ENCODE peak calls at places on chromosome 12, in ten cellular contexts. One of them, this sample, is unnamed.

GRCh38 chr12:112162261-112162790 is 37.0 kb downstream of the TRAFD1 start:
- DNase-seq in H54: no peak
- DNase-seq in T-helper 17 cell: no peak
- DNase-seq in Ammon's horn: no peak
- DNase-seq in NAMALWA: no peak
- DNase-seq in prostate gland: no peak
- DNase-seq in NCI-H1092: no peak
- DNase-seq in RPMI7951: no peak
- DNase-seq in Panc1: no peak
- DNase-seq in fibroblast of mammary gland: no peak
- DNase-seq in this sample: no peak

GRCh38 chr12:88946377-88946997 is 366.2 kb upstream of the KITLG start:
- DNase-seq in H54: no peak
- DNase-seq in T-helper 17 cell: no peak
- DNase-seq in Ammon's horn: no peak
- DNase-seq in NAMALWA: peak
- DNase-seq in prostate gland: no peak
- DNase-seq in NCI-H1092: no peak
- DNase-seq in RPMI7951: peak
- DNase-seq in Panc1: no peak
- DNase-seq in fibroblast of mammary gland: peak
- DNase-seq in this sample: peak

GRCh38 chr12:79420146-79420618 is 270.6 kb downstream of the PAWR start:
- DNase-seq in H54: no peak
- DNase-seq in T-helper 17 cell: no peak
- DNase-seq in Ammon's horn: no peak
- DNase-seq in NAMALWA: peak
- DNase-seq in prostate gland: peak
- DNase-seq in NCI-H1092: no peak
- DNase-seq in RPMI7951: peak
- DNase-seq in Panc1: peak
- DNase-seq in fibroblast of mammary gland: peak
- DNase-seq in this sample: peak

GRCh38 chr12:47725893-47726292 is 603 bp upstream of the ENDOU start:
- DNase-seq in H54: no peak
- DNase-seq in T-helper 17 cell: no peak
- DNase-seq in Ammon's horn: no peak
- DNase-seq in NAMALWA: peak
- DNase-seq in prostate gland: no peak
- DNase-seq in NCI-H1092: no peak
- DNase-seq in RPMI7951: peak
- DNase-seq in Panc1: no peak
- DNase-seq in fibroblast of mammary gland: peak
- DNase-seq in this sample: peak

GRCh38 chr12:104567832-104568490 is 111.2 kb downstream of the CHST11 start:
- DNase-seq in H54: no peak
- DNase-seq in T-helper 17 cell: no peak
- DNase-seq in Ammon's horn: peak
- DNase-seq in NAMALWA: no peak
- DNase-seq in prostate gland: no peak
- DNase-seq in NCI-H1092: no peak
- DNase-seq in RPMI7951: no peak
- DNase-seq in Panc1: no peak
- DNase-seq in fibroblast of mammary gland: no peak
- DNase-seq in this sample: no peak

GRCh38 chr12:118371354-118372282 is 1.1 kb downstream of the TAOK3 start:
- DNase-seq in H54: no peak
- DNase-seq in T-helper 17 cell: peak
- DNase-seq in Ammon's horn: no peak
- DNase-seq in NAMALWA: no peak
- DNase-seq in prostate gland: peak
- DNase-seq in NCI-H1092: no peak
- DNase-seq in RPMI7951: peak
- DNase-seq in Panc1: no peak
- DNase-seq in fibroblast of mammary gland: no peak
- DNase-seq in this sample: peak

GRCh38 chr12:79547735-79548347 is 142.9 kb downstream of the PAWR start:
- DNase-seq in H54: peak
- DNase-seq in T-helper 17 cell: no peak
- DNase-seq in Ammon's horn: peak
- DNase-seq in NAMALWA: peak
- DNase-seq in prostate gland: peak
- DNase-seq in NCI-H1092: no peak
- DNase-seq in RPMI7951: peak
- DNase-seq in Panc1: peak
- DNase-seq in fibroblast of mammary gland: peak
- DNase-seq in this sample: peak

GRCh38 chr12:113069149-113069548 is 12.6 kb downstream of the DTX1 start:
- DNase-seq in H54: no peak
- DNase-seq in T-helper 17 cell: no peak
- DNase-seq in Ammon's horn: no peak
- DNase-seq in NAMALWA: no peak
- DNase-seq in prostate gland: no peak
- DNase-seq in NCI-H1092: no peak
- DNase-seq in RPMI7951: no peak
- DNase-seq in Panc1: no peak
- DNase-seq in fibroblast of mammary gland: no peak
- DNase-seq in this sample: no peak

GRCh38 chr12:116492703-116493324 is 66.4 kb upstream of the MAP1LC3B2 start:
- DNase-seq in H54: peak
- DNase-seq in T-helper 17 cell: no peak
- DNase-seq in Ammon's horn: no peak
- DNase-seq in NAMALWA: no peak
- DNase-seq in prostate gland: no peak
- DNase-seq in NCI-H1092: no peak
- DNase-seq in RPMI7951: peak
- DNase-seq in Panc1: peak
- DNase-seq in fibroblast of mammary gland: peak
- DNase-seq in this sample: peak

GRCh38 chr12:58253663-58254062 is 312.3 kb downstream of the ATP23 start:
- DNase-seq in H54: no peak
- DNase-seq in T-helper 17 cell: no peak
- DNase-seq in Ammon's horn: no peak
- DNase-seq in NAMALWA: no peak
- DNase-seq in prostate gland: no peak
- DNase-seq in NCI-H1092: no peak
- DNase-seq in RPMI7951: peak
- DNase-seq in Panc1: no peak
- DNase-seq in fibroblast of mammary gland: no peak
- DNase-seq in this sample: no peak

GRCh38 chr12:132376464-132376830 is 47.1 kb upstream of the GALNT9 start:
- DNase-seq in H54: no peak
- DNase-seq in T-helper 17 cell: no peak
- DNase-seq in Ammon's horn: no peak
- DNase-seq in NAMALWA: no peak
- DNase-seq in prostate gland: no peak
- DNase-seq in NCI-H1092: no peak
- DNase-seq in RPMI7951: no peak
- DNase-seq in Panc1: no peak
- DNase-seq in fibroblast of mammary gland: no peak
- DNase-seq in this sample: no peak

GRCh38 chr12:132623072-132623869 is 4.7 kb downstream of the P2RX2 start:
- DNase-seq in H54: no peak
- DNase-seq in T-helper 17 cell: no peak
- DNase-seq in Ammon's horn: no peak
- DNase-seq in NAMALWA: no peak
- DNase-seq in prostate gland: no peak
- DNase-seq in NCI-H1092: no peak
- DNase-seq in RPMI7951: no peak
- DNase-seq in Panc1: no peak
- DNase-seq in fibroblast of mammary gland: no peak
- DNase-seq in this sample: no peak

GRCh38 chr12:105474672-105475071 is 144.2 kb downstream of the C12orf75 start:
- DNase-seq in H54: peak
- DNase-seq in T-helper 17 cell: no peak
- DNase-seq in Ammon's horn: no peak
- DNase-seq in NAMALWA: no peak
- DNase-seq in prostate gland: no peak
- DNase-seq in NCI-H1092: no peak
- DNase-seq in RPMI7951: peak
- DNase-seq in Panc1: no peak
- DNase-seq in fibroblast of mammary gland: peak
- DNase-seq in this sample: peak

GRCh38 chr12:93080994-93081809 is 152.1 kb upstream of the EEA1 start:
- DNase-seq in H54: no peak
- DNase-seq in T-helper 17 cell: no peak
- DNase-seq in Ammon's horn: no peak
- DNase-seq in NAMALWA: no peak
- DNase-seq in prostate gland: peak
- DNase-seq in NCI-H1092: no peak
- DNase-seq in RPMI7951: peak
- DNase-seq in Panc1: no peak
- DNase-seq in fibroblast of mammary gland: no peak
- DNase-seq in this sample: no peak

GRCh38 chr12:85466906-85467305 is 186.9 kb downstream of the ALX1 start:
- DNase-seq in H54: no peak
- DNase-seq in T-helper 17 cell: no peak
- DNase-seq in Ammon's horn: no peak
- DNase-seq in NAMALWA: no peak
- DNase-seq in prostate gland: no peak
- DNase-seq in NCI-H1092: no peak
- DNase-seq in RPMI7951: no peak
- DNase-seq in Panc1: no peak
- DNase-seq in fibroblast of mammary gland: peak
- DNase-seq in this sample: no peak

GRCh38 chr12:93087836-93088610 is 158.9 kb upstream of the EEA1 start:
- DNase-seq in H54: no peak
- DNase-seq in T-helper 17 cell: no peak
- DNase-seq in Ammon's horn: no peak
- DNase-seq in NAMALWA: no peak
- DNase-seq in prostate gland: no peak
- DNase-seq in NCI-H1092: no peak
- DNase-seq in RPMI7951: no peak
- DNase-seq in Panc1: no peak
- DNase-seq in fibroblast of mammary gland: no peak
- DNase-seq in this sample: no peak

GRCh38 chr12:1927751-1928351 is 9.4 kb upstream of the CACNA2D4 start:
- DNase-seq in H54: no peak
- DNase-seq in T-helper 17 cell: no peak
- DNase-seq in Ammon's horn: peak
- DNase-seq in NAMALWA: no peak
- DNase-seq in prostate gland: no peak
- DNase-seq in NCI-H1092: no peak
- DNase-seq in RPMI7951: no peak
- DNase-seq in Panc1: no peak
- DNase-seq in fibroblast of mammary gland: no peak
- DNase-seq in this sample: peak

GRCh38 chr12:47767197-47767724 is 5.8 kb upstream of the SLC48A1 start:
- DNase-seq in H54: no peak
- DNase-seq in T-helper 17 cell: peak
- DNase-seq in Ammon's horn: peak
- DNase-seq in NAMALWA: peak
- DNase-seq in prostate gland: peak
- DNase-seq in NCI-H1092: peak
- DNase-seq in RPMI7951: peak
- DNase-seq in Panc1: no peak
- DNase-seq in fibroblast of mammary gland: peak
- DNase-seq in this sample: peak

GRCh38 chr12:123398918-123399617 is 15.1 kb downstream of the KMT5A start:
- DNase-seq in H54: no peak
- DNase-seq in T-helper 17 cell: no peak
- DNase-seq in Ammon's horn: peak
- DNase-seq in NAMALWA: no peak
- DNase-seq in prostate gland: no peak
- DNase-seq in NCI-H1092: no peak
- DNase-seq in RPMI7951: no peak
- DNase-seq in Panc1: no peak
- DNase-seq in fibroblast of mammary gland: no peak
- DNase-seq in this sample: peak

GRCh38 chr12:111792155-111792876 is 25.6 kb downstream of the ALDH2 start:
- DNase-seq in H54: peak
- DNase-seq in T-helper 17 cell: no peak
- DNase-seq in Ammon's horn: no peak
- DNase-seq in NAMALWA: no peak
- DNase-seq in prostate gland: no peak
- DNase-seq in NCI-H1092: no peak
- DNase-seq in RPMI7951: peak
- DNase-seq in Panc1: no peak
- DNase-seq in fibroblast of mammary gland: peak
- DNase-seq in this sample: peak

GRCh38 chr12:97513921-97514320 is 51.3 kb downstream of the RMST start:
- DNase-seq in H54: no peak
- DNase-seq in T-helper 17 cell: no peak
- DNase-seq in Ammon's horn: no peak
- DNase-seq in NAMALWA: no peak
- DNase-seq in prostate gland: no peak
- DNase-seq in NCI-H1092: no peak
- DNase-seq in RPMI7951: no peak
- DNase-seq in Panc1: no peak
- DNase-seq in fibroblast of mammary gland: no peak
- DNase-seq in this sample: no peak

GRCh38 chr12:26466709-26467108 is 271.3 kb downstream of the SSPN start:
- DNase-seq in H54: no peak
- DNase-seq in T-helper 17 cell: no peak
- DNase-seq in Ammon's horn: no peak
- DNase-seq in NAMALWA: no peak
- DNase-seq in prostate gland: no peak
- DNase-seq in NCI-H1092: no peak
- DNase-seq in RPMI7951: no peak
- DNase-seq in Panc1: no peak
- DNase-seq in fibroblast of mammary gland: no peak
- DNase-seq in this sample: no peak

GRCh38 chr12:125418902-125419564 is 353.8 kb downstream of the AACS start:
- DNase-seq in H54: no peak
- DNase-seq in T-helper 17 cell: no peak
- DNase-seq in Ammon's horn: no peak
- DNase-seq in NAMALWA: peak
- DNase-seq in prostate gland: no peak
- DNase-seq in NCI-H1092: no peak
- DNase-seq in RPMI7951: no peak
- DNase-seq in Panc1: no peak
- DNase-seq in fibroblast of mammary gland: no peak
- DNase-seq in this sample: no peak